ENCODE peak calls at places on chromosomes 2 and 18, in ten cellular contexts. A is AG10803, V is fibroblast of mammary gland, G is fibroblast of the aortic adventitia, N is tibial nerve, T is colonic mucosa, F is OCI-LY7, I is stomach, Q is cardiac fibroblast, W is brain microvascular endothelial cell. J is an unnamed sample.

GRCh38 chr2:235810297-235810696 is 316.5 kb downstream of the AGAP1 start:
- DNase-seq in N (no peak), V (no peak), G (no peak), W (no peak), T (no peak), I (no peak), A (no peak), Q (no peak), F (no peak), J (no peak)

GRCh38 chr2:136116813-136117390 is 1.0 kb downstream of the CXCR4 start:
- DNase-seq in Q (peak), W (no peak), F (peak), I (peak), G (no peak), N (no peak), V (no peak), T (peak), A (no peak), J (no peak)

GRCh38 chr2:117703868-117704267 is 110.6 kb upstream of the DDX18 start:
- DNase-seq in A (no peak), F (no peak), W (no peak), I (no peak), Q (no peak), T (no peak), G (no peak), V (no peak), N (no peak), J (no peak)

GRCh38 chr2:148888003-148888501 is 13.0 kb downstream of the KIF5C start:
- DNase-seq in T (no peak), F (no peak), Q (no peak), W (no peak), N (no peak), I (no peak), G (no peak), A (no peak), V (no peak), J (no peak)

GRCh38 chr18:33115917-33116316 is 324.6 kb downstream of the CCDC178 start:
- DNase-seq in G (no peak), V (no peak), N (no peak), I (no peak), T (no peak), F (no peak), Q (no peak), W (no peak), A (no peak), J (no peak)

GRCh38 chr18:78713064-78713463 is 266.6 kb upstream of the SALL3 start:
- DNase-seq in V (no peak), I (no peak), T (no peak), F (no peak), N (no peak), Q (no peak), W (no peak), G (no peak), A (no peak), J (no peak)

GRCh38 chr18:64165906-64166305 is 17.0 kb upstream of the LINC00305 start:
- DNase-seq in G (no peak), V (peak), T (no peak), Q (no peak), W (peak), A (peak), I (no peak), F (no peak), N (no peak), J (peak)

GRCh38 chr2:172970660-172971059 is 105.0 kb upstream of the MAP3K20 start:
- DNase-seq in V (no peak), I (no peak), G (no peak), Q (no peak), F (no peak), T (no peak), N (no peak), W (no peak), A (no peak), J (no peak)

GRCh38 chr2:35199298-35199697 is 1156.3 kb upstream of the CRIM1 start:
- DNase-seq in V (no peak), I (no peak), G (no peak), W (no peak), T (no peak), N (no peak), A (no peak), F (no peak), Q (no peak), J (no peak)

GRCh38 chr18:44453505-44453904 is 227.2 kb upstream of the SETBP1 start:
- DNase-seq in N (no peak), G (no peak), F (no peak), Q (no peak), W (no peak), A (peak), V (peak), I (no peak), T (no peak), J (peak)

GRCh38 chr18:71221405-71221804 is 932.6 kb downstream of the SOCS6 start:
- DNase-seq in A (no peak), F (no peak), W (no peak), G (no peak), V (no peak), N (no peak), I (no peak), T (no peak), Q (no peak), J (no peak)

GRCh38 chr18:43383031-43383430 is 105.7 kb upstream of the SYT4 start:
- DNase-seq in Q (no peak), N (no peak), T (no peak), W (no peak), A (no peak), V (no peak), I (no peak), F (no peak), G (no peak), J (peak)

GRCh38 chr2:127634066-127634617 is 11.8 kb upstream of the GPR17 start:
- DNase-seq in Q (no peak), V (no peak), N (no peak), T (no peak), A (peak), G (no peak), F (no peak), W (no peak), I (no peak), J (no peak)

GRCh38 chr18:53408271-53408670 is 816.2 kb downstream of the MBD2 start:
- DNase-seq in A (no peak), T (no peak), N (no peak), V (no peak), W (no peak), G (no peak), F (no peak), I (no peak), Q (no peak), J (no peak)

GRCh38 chr2:8682719-8683667 is 1.1 kb downstream of the ID2 start:
- DNase-seq in G (peak), I (peak), N (no peak), W (no peak), A (peak), F (peak), T (peak), Q (peak), V (peak), J (peak)

GRCh38 chr18:60246606-60247005 is 126.0 kb downstream of the MC4R start:
- DNase-seq in F (peak), V (no peak), Q (no peak), I (no peak), N (no peak), G (no peak), A (no peak), W (no peak), T (no peak), J (no peak)

GRCh38 chr2:220795705-220796104 is 776.4 kb downstream of the EPHA4 start:
- DNase-seq in N (no peak), G (no peak), A (no peak), Q (no peak), V (peak), I (no peak), F (no peak), W (no peak), T (no peak), J (no peak)

GRCh38 chr18:59419386-59419785 is 60.3 kb upstream of the LMAN1 start:
- DNase-seq in N (no peak), A (peak), V (peak), Q (peak), I (no peak), T (no peak), F (no peak), W (no peak), G (peak), J (no peak)

GRCh38 chr18:13401404-13401803 is 182.8 kb downstream of the LDLRAD4 start:
- DNase-seq in T (no peak), A (no peak), V (no peak), Q (no peak), W (no peak), N (no peak), F (no peak), G (no peak), I (no peak), J (no peak)

GRCh38 chr2:131045286-131045924 is 47.9 kb downstream of the FAM168B start:
- DNase-seq in V (no peak), F (no peak), N (no peak), A (no peak), W (no peak), G (no peak), Q (no peak), I (no peak), T (no peak), J (no peak)

GRCh38 chr2:189412330-189412953 is 28.8 kb upstream of the WDR75 start:
- DNase-seq in V (peak), W (no peak), T (peak), F (peak), A (peak), Q (peak), G (peak), I (no peak), N (no peak), J (peak)

GRCh38 chr2:134234535-134234934 is 19.3 kb upstream of the MGAT5 start:
- DNase-seq in W (no peak), F (peak), G (no peak), T (no peak), Q (no peak), I (peak), N (no peak), A (no peak), V (no peak), J (no peak)

GRCh38 chr2:113705982-113706523 is 50.4 kb downstream of the SLC35F5 start:
- DNase-seq in T (no peak), G (no peak), I (no peak), A (no peak), W (no peak), F (no peak), N (no peak), V (no peak), Q (no peak), J (no peak)

GRCh38 chr2:1856481-1856880 is 112.2 kb upstream of the PXDN start:
- DNase-seq in N (no peak), W (no peak), Q (no peak), I (no peak), T (no peak), G (no peak), V (no peak), A (no peak), F (no peak), J (peak)

GRCh38 chr2:216006164-216006663 is 7.1 kb downstream of the MREG start:
- DNase-seq in G (no peak), V (peak), I (no peak), N (no peak), Q (peak), T (no peak), W (peak), F (no peak), A (no peak), J (no peak)

GRCh38 chr2:178858896-178859628 is 51.8 kb upstream of the TTN start:
- DNase-seq in Q (no peak), F (no peak), N (no peak), A (no peak), V (no peak), G (no peak), I (no peak), W (no peak), T (no peak), J (no peak)

GRCh38 chr2:73293534-73294171 is at the start of gene EGR4:
- DNase-seq in A (peak), Q (peak), W (peak), N (no peak), V (peak), F (peak), I (peak), G (peak), T (peak), J (peak)

GRCh38 chr18:24502621-24503020 is 42.2 kb downstream of the HRH4 start:
- DNase-seq in W (no peak), N (no peak), Q (no peak), A (no peak), F (no peak), T (no peak), I (no peak), V (no peak), G (no peak), J (no peak)

GRCh38 chr2:129744141-129744540 is 235.3 kb upstream of the RAB6C start:
- DNase-seq in A (no peak), W (no peak), T (no peak), I (no peak), Q (no peak), G (no peak), F (no peak), N (no peak), V (no peak), J (no peak)

DNA sequence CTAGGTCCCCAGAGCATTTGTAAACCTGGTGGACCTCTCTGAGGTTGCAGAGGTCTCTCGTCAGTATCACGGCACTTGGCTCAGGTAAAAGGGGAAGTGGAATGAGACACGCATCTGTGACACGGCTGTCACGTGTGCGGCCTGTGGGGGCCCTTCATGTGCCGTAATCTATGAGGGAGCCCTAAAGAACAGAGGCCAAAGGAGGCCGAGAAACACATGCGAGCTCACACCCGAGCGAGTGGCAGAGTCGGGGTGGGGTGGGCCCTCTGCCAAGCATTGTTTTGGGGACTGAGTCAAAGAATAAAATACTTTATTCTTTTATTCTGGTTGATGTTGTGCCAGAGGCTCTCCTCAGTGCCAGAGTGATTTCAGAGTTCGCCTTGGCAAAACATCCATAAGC is 43.2 kb downstream of the PLB1 start:
- DNase-seq in A (peak), Q (peak), W (no peak), F (peak), N (no peak), I (no peak), T (no peak), V (no peak), G (peak), J (no peak)
- H3K4me3 ChIP-seq in A (no peak), Q (no peak), W (no peak), F (no peak), N (no peak), I (no peak), T (no peak), V (no peak), G (no peak), J (no peak)

GRCh38 chr2:37283207-37283606 is 41.4 kb downstream of the PRKD3 start:
- DNase-seq in Q (peak), V (peak), A (peak), I (no peak), T (no peak), N (no peak), W (peak), F (no peak), G (peak), J (peak)

GRCh38 chr2:37284386-37284785 is 40.2 kb downstream of the PRKD3 start:
- DNase-seq in W (no peak), G (peak), Q (peak), I (no peak), T (no peak), N (no peak), F (no peak), V (peak), A (peak), J (no peak)

GRCh38 chr2:37282746-37283145 is 41.9 kb downstream of the PRKD3 start:
- DNase-seq in A (peak), N (no peak), V (no peak), F (no peak), T (no peak), I (no peak), Q (peak), W (peak), G (peak), J (no peak)

GRCh38 chr2:37276291-37276690 is 44.8 kb downstream of the NDUFAF7 start:
- DNase-seq in A (no peak), I (no peak), Q (no peak), W (no peak), T (no peak), G (no peak), N (no peak), V (no peak), F (no peak), J (no peak)

GRCh38 chr2:37281916-37282315 is 42.7 kb downstream of the PRKD3 start:
- DNase-seq in Q (no peak), W (no peak), V (no peak), T (no peak), F (no peak), N (no peak), G (no peak), A (no peak), I (no peak), J (no peak)
- TF ChIP-seq CTCF in Q (peak), W (no peak), V (peak), T (no peak), F (peak), N (no peak), G (no peak), A (no peak), I (no peak), J (peak)

GRCh38 chr2:158191569-158191968 is 89.9 kb downstream of the UPP2 start:
- DNase-seq in N (no peak), A (no peak), I (no peak), Q (no peak), V (no peak), G (peak), T (no peak), F (no peak), W (no peak), J (no peak)

GRCh38 chr2:158187908-158188307 is 86.2 kb downstream of the UPP2 start:
- DNase-seq in W (no peak), N (no peak), T (no peak), V (no peak), A (no peak), G (no peak), Q (peak), I (no peak), F (no peak), J (no peak)

GRCh38 chr2:158191076-158191566 is 89.4 kb downstream of the UPP2 start:
- DNase-seq in T (no peak), W (peak), V (no peak), Q (peak), F (no peak), A (no peak), N (no peak), I (no peak), G (no peak), J (peak)

GRCh38 chr2:158192515-158193234 is 91.0 kb downstream of the UPP2 start:
- DNase-seq in W (no peak), T (no peak), A (no peak), Q (no peak), G (no peak), I (no peak), F (no peak), V (no peak), N (no peak), J (no peak)

GRCh38 chr2:158189526-158189925 is 87.8 kb downstream of the UPP2 start:
- DNase-seq in G (no peak), A (no peak), F (no peak), T (no peak), V (no peak), Q (no peak), W (no peak), N (no peak), I (no peak), J (no peak)
- H3K4me3 ChIP-seq in G (no peak), A (no peak), F (no peak), T (no peak), V (no peak), Q (no peak), W (no peak), N (no peak), I (no peak), J (no peak)

GRCh38 chr2:223943135-223943534 is 2.0 kb downstream of the WDFY1 start:
- DNase-seq in G (no peak), F (no peak), W (no peak), V (no peak), N (no peak), I (no peak), T (no peak), Q (no peak), A (no peak), J (no peak)
- TF ChIP-seq CTCF in G (no peak), F (no peak), W (no peak), V (no peak), N (no peak), I (no peak), T (no peak), Q (no peak), A (no peak), J (no peak)

DNA sequence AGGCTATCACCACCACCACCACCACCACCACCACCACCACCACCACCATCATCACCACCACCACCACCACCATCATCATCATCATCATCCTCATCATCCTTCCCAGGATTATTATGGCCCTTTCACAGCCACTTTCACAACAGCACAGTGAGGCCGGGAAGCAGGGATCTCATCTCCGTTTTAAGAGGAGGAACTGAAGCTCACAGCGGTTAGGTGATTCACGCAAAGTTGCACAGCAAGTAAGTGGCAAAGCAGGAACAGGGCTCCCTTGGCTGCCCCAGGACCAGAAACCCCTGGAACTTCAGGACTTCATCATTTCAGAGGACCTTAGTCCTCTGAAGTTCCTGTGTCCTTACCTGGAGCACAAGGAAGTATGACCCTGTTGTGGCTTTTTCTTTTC is 26.8 kb downstream of the MRPL35 start:
- DNase-seq in A (no peak), N (no peak), W (no peak), Q (no peak), G (no peak), F (peak), T (no peak), V (no peak), I (no peak), J (no peak)
- H3K4me3 ChIP-seq in A (no peak), N (no peak), W (no peak), Q (no peak), G (no peak), F (no peak), T (no peak), V (no peak), I (no peak), J (no peak)

DNA sequence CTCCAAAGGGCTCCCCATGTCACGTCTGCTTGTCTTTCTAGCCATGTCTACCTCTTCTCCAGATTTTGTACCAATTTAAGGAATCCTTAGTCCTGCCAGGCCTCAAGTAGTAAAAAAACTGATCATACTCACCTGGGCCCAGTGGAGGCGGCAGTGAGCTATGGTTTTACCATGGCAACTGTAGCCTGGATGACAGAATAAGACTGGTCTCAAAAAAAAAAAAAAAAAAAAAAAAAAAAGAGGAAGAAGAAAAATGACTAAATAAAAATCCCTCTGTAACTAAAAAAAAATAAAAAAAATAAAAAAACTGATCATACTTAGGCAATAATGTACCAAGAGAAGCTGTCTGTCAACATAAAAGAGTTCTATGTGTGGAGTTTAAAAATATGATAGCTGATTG is 221.6 kb downstream of the NR4A2 start:
- DNase-seq in Q (no peak), N (no peak), I (peak), F (peak), V (no peak), T (peak), W (no peak), A (no peak), G (no peak), J (no peak)
- TF ChIP-seq CTCF in Q (peak), N (no peak), I (no peak), F (peak), V (no peak), T (no peak), W (no peak), A (no peak), G (no peak), J (no peak)

DNA sequence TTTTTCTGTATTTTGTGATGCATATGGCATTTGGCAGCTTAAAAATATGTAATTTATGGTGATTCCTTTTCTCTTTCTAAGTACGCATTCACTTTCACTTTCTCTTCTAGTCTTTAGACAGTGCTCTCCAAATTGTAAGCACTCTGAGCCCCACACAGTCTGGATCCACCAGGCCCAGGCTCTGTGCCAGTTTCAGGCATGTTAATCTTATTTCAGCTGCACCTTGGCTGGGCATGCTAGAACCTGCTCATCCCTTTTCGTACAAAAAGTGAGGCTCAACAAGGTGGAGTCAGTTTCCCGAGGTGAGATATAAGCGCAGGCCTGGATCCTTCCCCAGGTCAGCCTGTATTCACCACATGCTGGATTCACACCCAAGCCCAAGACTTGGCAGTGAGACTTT is 203.9 kb downstream of the MTX2 start:
- DNase-seq in V (peak), G (peak), W (no peak), T (no peak), I (no peak), N (no peak), F (no peak), A (peak), Q (peak), J (peak)
- H3K4me3 ChIP-seq in V (peak), G (peak), W (no peak), T (no peak), I (peak), N (peak), F (no peak), A (peak), Q (peak), J (no peak)

GRCh38 chr2:174776223-174776622 is 12.0 kb upstream of the CHRNA1 start:
- DNase-seq in A (no peak), N (no peak), Q (no peak), W (no peak), V (no peak), T (no peak), G (no peak), F (no peak), I (no peak), J (no peak)
- TF ChIP-seq CTCF in A (peak), N (no peak), Q (peak), W (peak), V (peak), T (no peak), G (peak), F (peak), I (no peak), J (peak)

GRCh38 chr2:85741811-85742507 is 11.8 kb upstream of the ATOH8 start:
- DNase-seq in A (peak), T (peak), N (peak), F (no peak), V (peak), I (peak), Q (peak), W (peak), G (peak), J (peak)
- H3K4me3 ChIP-seq in A (peak), T (no peak), N (no peak), F (no peak), V (no peak), I (no peak), Q (no peak), W (peak), G (peak), J (no peak)

J was measured in astrocyte of the spinal cord.